ENCODE peak calls at places on chromosome X, in seven cellular contexts. M is progenitor cell of endocrine pancreas, L is DND-41, C is cardiac fibroblast, T is mammary epithelial cell, Z is GM23338, K is tibial artery. D is an unnamed sample.

GRCh38 chrX:29634516-29634915 is 580.8 kb upstream of the MAGEB2 start:
- DNase-seq in M (no peak), L (no peak), C (no peak), T (peak), Z (no peak), K (no peak), D (no peak)

GRCh38 chrX:111645607-111646006 is 35.4 kb upstream of the ALG13 start:
- DNase-seq in M (no peak), L (no peak), C (no peak), T (no peak), Z (no peak), K (no peak), D (no peak)

GRCh38 chrX:29690061-29690460 is 525.3 kb upstream of the MAGEB2 start:
- DNase-seq in M (no peak), L (no peak), C (peak), T (peak), Z (no peak), K (no peak), D (no peak)

GRCh38 chrX:135596495-135596894 is 76.0 kb downstream of the INTS6L start:
- DNase-seq in M (peak), L (peak), C (peak), T (peak), Z (peak), K (peak), D (no peak)

GRCh38 chrX:82458207-82458754 is 1049.8 kb upstream of the POU3F4 start:
- DNase-seq in M (no peak), L (no peak), C (no peak), T (no peak), Z (no peak), K (no peak), D (no peak)

GRCh38 chrX:12174358-12174757 is 36.1 kb downstream of the FRMPD4 start:
- DNase-seq in M (no peak), L (no peak), C (no peak), T (no peak), Z (no peak), K (no peak), D (no peak)

GRCh38 chrX:68433155-68433980 is at the start of gene OPHN1:
- DNase-seq in M (peak), L (no peak), C (peak), T (peak), Z (peak), K (peak), D (peak)

GRCh38 chrX:135688137-135688536 is 25.3 kb upstream of the CT45A1 start:
- DNase-seq in M (no peak), L (peak), C (no peak), T (no peak), Z (peak), K (no peak), D (no peak)

GRCh38 chrX:106220177-106220576 is 52.1 kb downstream of the PWWP3B start:
- DNase-seq in M (no peak), L (no peak), C (no peak), T (no peak), Z (peak), K (no peak), D (no peak)

GRCh38 chrX:26373829-26374228 is 157.9 kb downstream of the MAGEB5 start:
- DNase-seq in M (no peak), L (no peak), C (no peak), T (no peak), Z (no peak), K (no peak), D (no peak)

GRCh38 chrX:136586386-136586785 is 54.4 kb downstream of the VGLL1 start:
- DNase-seq in M (no peak), L (peak), C (no peak), T (peak), Z (no peak), K (no peak), D (no peak)

GRCh38 chrX:12844319-12844718 is 22.6 kb upstream of the TLR7 start:
- DNase-seq in M (no peak), L (no peak), C (no peak), T (no peak), Z (no peak), K (no peak), D (no peak)

GRCh38 chrX:147838465-147839131 is 73.1 kb upstream of the FMR1 start:
- DNase-seq in M (no peak), L (no peak), C (peak), T (no peak), Z (peak), K (no peak), D (no peak)

GRCh38 chrX:8845060-8845459 is 43.9 kb upstream of the FAM9A start:
- DNase-seq in M (no peak), L (no peak), C (peak), T (no peak), Z (peak), K (no peak), D (no peak)
- TF ChIP-seq CTCF in M (no peak), L (no peak), C (peak), T (no peak), Z (peak), K (no peak), D (no peak)

GRCh38 chrX:18934708-18935107 is 49.2 kb downstream of the PHKA2 start:
- DNase-seq in M (no peak), L (no peak), C (no peak), T (no peak), Z (no peak), K (no peak), D (no peak)

GRCh38 chrX:18929775-18930174 is 54.1 kb downstream of the PHKA2 start:
- DNase-seq in M (no peak), L (no peak), C (no peak), T (no peak), Z (no peak), K (no peak), D (no peak)

GRCh38 chrX:18935893-18936292 is 48.0 kb downstream of the PHKA2 start:
- DNase-seq in M (no peak), L (no peak), C (no peak), T (no peak), Z (no peak), K (no peak), D (no peak)

GRCh38 chrX:18933611-18934010 is 50.3 kb downstream of the PHKA2 start:
- DNase-seq in M (no peak), L (no peak), C (no peak), T (no peak), Z (no peak), K (no peak), D (no peak)

GRCh38 chrX:18931972-18932371 is 51.9 kb downstream of the PHKA2 start:
- DNase-seq in M (no peak), L (no peak), C (peak), T (no peak), Z (peak), K (no peak), D (no peak)
- TF ChIP-seq CTCF in M (peak), L (peak), C (peak), T (peak), Z (peak), K (peak), D (peak)

GRCh38 chrX:960821-961220 is 251.6 kb downstream of the CRLF2 start:
- DNase-seq in M (no peak), L (no peak), C (no peak), T (no peak), Z (no peak), K (peak), D (peak)
- TF ChIP-seq CTCF in M (no peak), L (no peak), C (no peak), T (no peak), Z (no peak), K (no peak), D (no peak)

GRCh38 chrX:95076449-95076848 is 1402.4 kb downstream of the FAM133A start:
- DNase-seq in M (no peak), L (no peak), C (peak), T (peak), Z (peak), K (no peak), D (no peak)
- TF ChIP-seq CTCF in M (peak), L (peak), C (peak), T (peak), Z (peak), K (no peak), D (peak)

GRCh38 chrX:38880460-38880859 is 79.2 kb downstream of the MID1IP1 start:
- DNase-seq in M (no peak), L (no peak), C (peak), T (no peak), Z (no peak), K (no peak), D (no peak)
- TF ChIP-seq CTCF in M (no peak), L (no peak), C (no peak), T (no peak), Z (no peak), K (no peak), D (no peak)

DNA sequence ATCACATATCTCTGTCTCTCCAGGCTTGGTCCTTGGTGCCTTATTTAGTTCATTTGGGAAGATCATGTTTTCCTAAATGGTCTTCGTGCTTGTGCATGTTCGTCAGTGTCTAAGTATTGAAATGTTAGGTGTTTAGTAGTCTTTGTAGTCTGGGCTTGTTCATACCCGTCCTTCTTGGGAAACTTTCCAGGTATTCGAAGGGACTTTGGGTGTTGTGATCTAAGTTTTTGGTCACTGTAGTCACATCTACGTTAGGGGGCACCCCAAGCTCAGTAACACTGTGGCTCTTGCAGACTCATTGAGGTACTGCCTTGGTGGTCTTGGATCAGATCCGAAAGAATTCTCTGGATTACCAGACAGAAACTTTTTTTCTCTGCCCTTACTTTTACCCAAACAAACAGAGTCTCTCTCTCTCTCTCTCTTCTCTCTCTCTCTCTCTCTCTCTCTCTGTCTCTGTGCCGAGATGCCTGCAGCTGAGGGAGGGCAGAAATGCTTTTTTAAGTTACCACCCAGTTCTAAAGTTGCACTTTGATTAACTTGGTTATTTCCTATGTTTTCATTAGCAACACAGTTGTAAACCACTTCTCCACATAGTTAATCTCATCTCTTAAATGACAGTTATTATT is 67.6 kb upstream of the SLC7A3 start:
- DNase-seq in M (no peak), L (peak), C (peak), T (peak), Z (peak), K (no peak), D (no peak)
- TF ChIP-seq CTCF in M (peak), L (no peak), C (peak), T (peak), Z (peak), K (no peak), D (peak)

GRCh38 chrX:38717871-38718270 is 83.4 kb upstream of the MID1IP1 start:
- DNase-seq in M (no peak), L (peak), C (peak), T (peak), Z (peak), K (no peak), D (no peak)
- TF ChIP-seq CTCF in M (peak), L (peak), C (peak), T (peak), Z (peak), K (peak), D (peak)

GRCh38 chrX:50988649-50989048 is 78.1 kb downstream of the BMP15 start:
- DNase-seq in M (no peak), L (peak), C (peak), T (peak), Z (peak), K (no peak), D (no peak)
- TF ChIP-seq CTCF in M (peak), L (peak), C (peak), T (peak), Z (peak), K (peak), D (peak)

GRCh38 chrX:15815779-15816452 is 25.6 kb downstream of the ZRSR2 start:
- DNase-seq in M (no peak), L (no peak), C (peak), T (no peak), Z (peak), K (no peak), D (no peak)
- TF ChIP-seq CTCF in M (peak), L (peak), C (peak), T (peak), Z (peak), K (no peak), D (peak)

GRCh38 chrX:7223271-7223670 is 75.3 kb upstream of the PUDP start:
- DNase-seq in M (no peak), L (no peak), C (no peak), T (no peak), Z (no peak), K (no peak), D (no peak)
- TF ChIP-seq CTCF in M (no peak), L (no peak), C (no peak), T (no peak), Z (no peak), K (no peak), D (no peak)

D was measured in type B pancreatic cell.